ENCODE peak calls at places on chromosomes 16 and 17, in four cellular contexts. F is HL-60, E is K562, R is GM12878. X is an unnamed sample.
A peak's percentile ranks its signal among the peaks of the same experiment; 100 is the strongest.

GRCh38 chr17:80427366-80428282 is 12.7 kb downstream of the ENDOV start:
- DNase-seq in R (no peak), E (no peak), F (no peak), X (no peak)

GRCh38 chr17:55641559-55642160 is 81.0 kb downstream of the TMEM100 start:
- DNase-seq in R (no peak), F (peak; percentile 73), E (peak; percentile 17), X (no peak)

GRCh38 chr17:28896491-28896883 is 1.0 kb downstream of the FLOT2 start:
- DNase-seq in E (no peak), R (no peak), F (no peak), X (no peak)

GRCh38 chr17:1035546-1036170 is 38.7 kb downstream of the TIMM22 start:
- DNase-seq in F (no peak), E (no peak), R (no peak), X (no peak)

GRCh38 chr17:17402558-17402957 is 74.2 kb upstream of the MED9 start:
- DNase-seq in E (no peak), F (no peak), R (no peak), X (no peak)

GRCh38 chr17:4301066-4301465 is 37.3 kb upstream of the ANKFY1 start:
- DNase-seq in R (no peak), E (no peak), F (no peak), X (no peak)

GRCh38 chr17:78166416-78166815 is 2.0 kb upstream of the SYNGR2 start:
- DNase-seq in R (no peak), F (no peak), E (no peak), X (no peak)

GRCh38 chr16:81457326-81458133 is 12.9 kb downstream of the CMIP start:
- DNase-seq in R (no peak), E (peak; percentile 82), F (no peak), X (no peak)

GRCh38 chr17:81422776-81423697 is 27.8 kb downstream of the BAHCC1 start:
- DNase-seq in R (no peak), F (no peak), E (peak; percentile 42), X (no peak)

DNA sequence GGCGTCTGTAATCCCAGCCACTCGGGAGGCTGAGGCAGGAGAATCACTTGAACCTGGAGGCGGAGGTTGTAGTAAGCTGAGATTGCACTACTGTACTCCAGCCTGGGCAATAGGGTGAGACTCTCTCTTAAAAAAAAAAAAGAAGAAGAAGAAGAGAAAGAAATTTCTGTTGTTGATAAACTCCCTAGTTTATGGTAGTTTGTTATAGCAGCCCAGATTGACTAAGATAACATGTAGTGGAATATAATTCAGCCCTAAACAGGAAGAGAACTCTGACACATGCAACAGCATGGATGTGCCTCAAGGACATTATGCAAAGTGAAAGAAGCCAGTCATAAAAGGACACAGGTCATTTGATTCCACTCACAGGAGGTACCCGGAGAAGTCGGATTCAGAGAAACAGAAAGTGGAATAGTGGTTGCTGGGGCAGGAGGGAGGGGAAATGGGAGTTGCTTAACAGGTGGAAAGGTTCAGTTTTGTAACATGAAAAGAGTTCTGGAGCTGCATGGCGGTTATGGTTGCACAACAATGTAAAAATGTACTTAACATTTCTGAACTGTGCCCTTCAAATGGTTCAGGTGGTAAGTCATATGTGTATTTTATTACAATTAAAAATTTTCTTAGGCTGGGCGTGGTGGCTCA is 26.0 kb upstream of the PRM1 start:
- DNase-seq in R (no peak), F (peak; percentile 93), E (no peak), X (no peak)
- TF ChIP-seq SPI1 in R (no peak), F (peak; percentile 62), E (no peak), X (no peak)

GRCh38 chr17:35088647-35088910 is 25.1 kb upstream of the RFFL start:
- DNase-seq in R (no peak), F (no peak), E (no peak), X (no peak)

GRCh38 chr17:35086931-35087573 is 23.5 kb upstream of the RFFL start:
- DNase-seq in R (no peak), F (peak; percentile 16), E (no peak), X (no peak)

GRCh38 chr17:35087731-35088646 is 24.5 kb upstream of the RFFL start:
- DNase-seq in F (peak; percentile 54), R (no peak), E (peak; percentile 17), X (no peak)

GRCh38 chr17:35088911-35089845 is 25.7 kb upstream of the RFFL start:
- DNase-seq in R (no peak), E (peak; percentile 96), F (peak; percentile 76), X (peak; percentile 79)

DNA sequence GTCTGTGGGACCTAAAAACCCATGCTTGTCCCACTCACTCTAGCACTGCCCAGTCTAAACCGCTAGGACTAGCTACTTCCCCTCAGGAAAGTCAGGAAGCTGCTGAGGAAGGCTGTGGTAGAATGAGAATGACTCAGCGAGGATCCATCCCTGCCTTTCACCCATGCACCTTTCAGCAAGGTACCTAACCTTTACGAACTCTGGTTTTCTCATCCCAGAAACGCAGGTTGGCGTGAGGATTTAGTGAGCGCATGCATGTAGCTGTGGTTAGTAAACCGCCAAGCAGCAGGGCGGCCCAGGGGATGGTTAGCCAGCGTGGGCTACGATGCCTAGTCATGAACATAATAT is 26.3 kb upstream of the RFFL start:
- DNase-seq in E (peak; percentile 39), F (peak; percentile 64), R (no peak), X (no peak)
- TF ChIP-seq SPI1 in E (peak; percentile 64), F (peak; percentile 57), R (peak; percentile 47), X (peak; percentile 51)

GRCh38 chr17:43015579-43015978 is 6.6 kb downstream of the VAT1 start:
- DNase-seq in R (no peak), F (no peak), E (no peak), X (no peak)
- TF ChIP-seq SPI1 in R (no peak), F (no peak), E (no peak), X (no peak)

GRCh38 chr16:83310816-83311215 is 497.0 kb upstream of the HSBP1 start:
- DNase-seq in E (no peak), F (no peak), R (no peak), X (no peak)
- TF ChIP-seq SPI1 in E (no peak), F (no peak), R (no peak), X (no peak)

GRCh38 chr17:38898812-38899348 is 26.5 kb upstream of the LASP1NB start:
- DNase-seq in E (peak; percentile 78), F (peak; percentile 95), R (peak; percentile 64), X (peak; percentile 96)
- TF ChIP-seq SPI1 in E (no peak), F (peak; percentile 53), R (peak; percentile 27), X (peak; percentile 54)

GRCh38 chr17:15185625-15185991 is 79.5 kb downstream of the PMP22 start:
- DNase-seq in R (no peak), F (peak; percentile 77), E (no peak), X (no peak)
- TF ChIP-seq SPI1 in R (no peak), F (no peak), E (no peak), X (no peak)

DNA sequence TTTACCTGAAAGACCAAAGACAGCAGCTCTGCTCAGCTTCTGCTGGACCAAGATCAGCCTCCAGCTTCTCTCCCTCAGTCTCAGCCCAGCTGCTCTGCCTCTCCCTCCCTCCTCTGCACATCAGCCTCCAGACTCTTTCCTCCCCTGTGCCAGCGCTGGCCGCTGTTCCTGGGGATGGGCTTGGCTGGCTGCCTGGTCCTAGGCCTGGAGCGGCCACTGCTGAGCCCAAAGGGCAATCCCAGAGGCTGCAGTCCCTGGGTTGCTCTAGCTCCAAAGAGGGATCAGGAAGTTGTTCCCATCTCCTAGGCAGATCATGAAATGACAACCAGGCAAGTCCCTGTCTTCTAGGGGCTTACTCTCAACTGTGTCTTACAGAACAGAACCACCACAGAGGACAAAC is 31.3 kb downstream of the DCUN1D3 start:
- DNase-seq in E (no peak), R (no peak), F (no peak), X (no peak)
- TF ChIP-seq SPI1 in E (no peak), R (no peak), F (no peak), X (no peak)

GRCh38 chr17:68599873-68600122 is 1.4 kb downstream of the FAM20A start:
- DNase-seq in R (no peak), F (no peak), E (no peak), X (no peak)

GRCh38 chr17:68601565-68602266 is 549 bp upstream of the FAM20A start:
- DNase-seq in F (no peak), E (no peak), R (no peak), X (no peak)

GRCh38 chr17:68600123-68600880 is 865 bp downstream of the FAM20A start:
- DNase-seq in F (peak; percentile 28), E (no peak), R (no peak), X (peak; percentile 39)

GRCh38 chr17:68602267-68602644 is 1.1 kb upstream of the FAM20A start:
- DNase-seq in F (no peak), E (no peak), R (no peak), X (no peak)

GRCh38 chr17:68600881-68601564 is at the start of gene FAM20A:
- DNase-seq in E (no peak), R (no peak), F (no peak), X (peak; percentile 31)
- TF ChIP-seq SPI1 in E (no peak), R (no peak), F (no peak), X (no peak)